ENCODE peak calls at places on chromosomes 11 and 22, in five cellular contexts. Z is stimulated activated CD8-positive, alpha-beta memory T cell treated with anti-CD3 and anti-CD28 coated beads, Interleukin-15, amount 100 ng/mL, for 4 hours; T is NCI-H82; Q is EL; Y is activated CD4-positive, alpha-beta T cell treated with anti-CD3 and anti-CD28 coated beads, Interleukin-2, amount 50 U/mL, for 48 hours. O is an unnamed sample.

GRCh38 chr11:74272276-74272675 is 39.2 kb downstream of the P4HA3 start:
- DNase-seq in Q (no peak), T (no peak), Y (no peak), Z (no peak), O (no peak)

GRCh38 chr11:12529793-12530192 is 144.4 kb upstream of the TEAD1 start:
- DNase-seq in Q (no peak), Y (no peak), T (no peak), Z (no peak), O (no peak)

GRCh38 chr11:129045150-129045549 is 102.5 kb upstream of the TP53AIP1 start:
- DNase-seq in Y (no peak), Q (no peak), Z (no peak), T (no peak), O (no peak)

GRCh38 chr22:37566903-37567798 is 6.9 kb downstream of the CDC42EP1 start:
- DNase-seq in Q (peak; percentile 47), T (peak; percentile 78), Y (peak; percentile 96), Z (peak; percentile 71), O (peak; percentile 89)

GRCh38 chr11:134578807-134579708 is 167.0 kb upstream of the B3GAT1 start:
- DNase-seq in Y (no peak), Q (no peak), Z (no peak), T (peak; percentile 37), O (no peak)

GRCh38 chr11:17743808-17744119 is 9.2 kb downstream of the KCNC1 start:
- DNase-seq in Z (no peak), Q (peak; percentile 83), Y (no peak), T (no peak), O (no peak)

GRCh38 chr11:114340311-114341131 is 44.3 kb downstream of the NNMT start:
- DNase-seq in Y (peak; percentile 28), T (peak; percentile 76), Q (peak; percentile 79), Z (no peak), O (peak; percentile 73)

GRCh38 chr22:36328635-36329216 is 59.0 kb downstream of the MYH9 start:
- DNase-seq in T (no peak), Y (peak; percentile 58), Z (peak; percentile 45), Q (peak; percentile 92), O (no peak)